ENCODE peak calls at places on chromosomes 5 and 9, in four cellular contexts. Q is DND-41, K is fibroblast of lung, T is cardiac muscle cell. M is an unnamed sample.

GRCh38 chr9:124664143-124664542 is 107.0 kb downstream of the NR6A1 start:
- DNase-seq in T (peak; percentile 39), K (peak; percentile 42), Q (no peak), M (no peak)

GRCh38 chr9:27437652-27438373 is 86.3 kb upstream of the IFNK start:
- DNase-seq in Q (no peak), K (no peak), T (no peak), M (no peak)

GRCh38 chr5:132259061-132259851 is 1.8 kb downstream of the PDLIM4 start:
- DNase-seq in T (peak; percentile 94), K (peak; percentile 94), Q (no peak), M (no peak)

GRCh38 chr5:127439544-127440096 is 77.8 kb upstream of the PRRC1 start:
- DNase-seq in K (no peak), Q (no peak), T (no peak), M (no peak)

GRCh38 chr9:133199648-133200321 is 9.3 kb downstream of the OBP2B start:
- DNase-seq in Q (no peak), K (no peak), T (no peak), M (no peak)

GRCh38 chr5:41524174-41524573 is 13.8 kb upstream of the PLCXD3 start:
- DNase-seq in Q (no peak), K (no peak), T (peak; percentile 25), M (peak; percentile 9)

GRCh38 chr5:149030392-149030791 is 32.5 kb downstream of the SH3TC2 start:
- DNase-seq in Q (no peak), T (no peak), K (peak; percentile 64), M (no peak)

GRCh38 chr5:159052282-159053011 is 47.3 kb downstream of the EBF1 start:
- DNase-seq in Q (no peak), K (no peak), T (peak; percentile 48), M (no peak)

GRCh38 chr5:124697912-124698690 is 48.3 kb downstream of the ZNF608 start:
- DNase-seq in Q (no peak), T (peak; percentile 61), K (peak; percentile 73), M (no peak)

GRCh38 chr5:78984611-78985406 is at the start of gene ARSB:
- DNase-seq in Q (peak; percentile 88), K (peak; percentile 82), T (peak; percentile 88), M (peak; percentile 65)

GRCh38 chr5:54644226-54644625 is 126.7 kb downstream of the SNX18 start:
- DNase-seq in Q (no peak), T (peak; percentile 63), K (peak; percentile 92), M (no peak)

GRCh38 chr5:27911216-27911615 is 872.8 kb upstream of the CDH9 start:
- DNase-seq in K (no peak), Q (no peak), T (peak; percentile 4), M (no peak)

GRCh38 chr9:124239249-124240073 is 18.3 kb upstream of the NEK6 start:
- DNase-seq in Q (no peak), K (no peak), T (no peak), M (no peak)

GRCh38 chr9:130451509-130452388 is 7.0 kb downstream of the ASS1 start:
- DNase-seq in T (peak; percentile 99), K (peak; percentile 93), Q (peak; percentile 49), M (peak; percentile 32)

GRCh38 chr5:83488821-83489220 is 17.3 kb downstream of the VCAN start:
- DNase-seq in Q (no peak), K (no peak), T (no peak), M (no peak)

GRCh38 chr5:163609910-163610309 is 104.5 kb downstream of the MAT2B start:
- DNase-seq in Q (no peak), K (no peak), T (no peak), M (no peak)

DNA sequence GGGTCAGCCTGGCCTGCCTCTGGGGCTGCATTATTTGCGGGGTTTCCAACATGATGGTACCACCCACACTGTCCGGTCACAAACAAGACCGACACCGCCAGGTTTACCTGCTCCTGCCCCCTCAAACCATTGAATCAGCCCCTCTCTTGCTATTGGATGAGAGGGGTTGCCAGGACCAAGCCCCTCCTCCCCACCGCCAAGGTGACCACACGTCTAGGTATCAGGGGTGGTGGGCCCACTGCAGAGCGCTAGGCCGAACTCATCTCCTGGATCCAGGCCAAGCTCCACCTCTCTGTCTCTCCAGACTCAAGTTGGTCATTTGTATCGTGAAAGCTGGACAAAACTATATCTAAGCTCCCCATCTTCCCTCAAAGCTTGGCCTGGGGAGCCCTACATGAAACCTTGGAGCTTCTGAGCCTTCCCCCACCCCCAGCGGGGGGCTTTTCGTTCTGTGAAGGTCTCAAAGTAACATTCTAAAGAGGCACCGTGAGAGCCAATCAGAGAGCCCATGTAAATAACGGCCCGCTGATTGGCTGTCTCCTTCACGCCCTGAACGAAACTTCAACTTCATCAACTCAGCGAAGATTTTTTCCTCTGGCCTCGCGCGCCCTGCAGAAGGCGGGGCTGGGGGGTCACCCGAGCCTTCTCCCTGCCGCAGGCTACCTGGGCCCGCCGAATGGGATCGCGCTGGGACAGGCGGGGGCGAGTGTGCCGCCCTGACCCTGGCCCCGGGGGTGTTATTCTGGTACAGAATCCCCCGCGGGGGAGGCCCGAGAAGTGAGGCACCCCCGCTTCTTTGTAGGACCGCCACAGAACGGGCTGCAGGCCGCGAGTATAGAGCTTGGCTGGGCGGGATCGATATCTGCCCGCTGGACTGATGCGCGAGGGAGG is 49.6 kb upstream of the PSD2 start:
- DNase-seq in K (peak; percentile 83), Q (no peak), T (peak; percentile 78), M (peak; percentile 37)
- H3K4me3 ChIP-seq in K (peak overlapping the region; percentile 25), Q (no peak overlapping the region), T (peak overlapping the region; percentile 27), M (peak overlapping the region; percentile 36)

GRCh38 chr5:157594675-157595074 is 19.1 kb upstream of the ADAM19 start:
- DNase-seq in T (no peak), Q (peak; percentile 67), K (no peak), M (no peak)

GRCh38 chr5:157599565-157599964 is 24.0 kb upstream of the ADAM19 start:
- DNase-seq in T (no peak), Q (no peak), K (no peak), M (no peak)

GRCh38 chr5:157596449-157596848 is 20.9 kb upstream of the ADAM19 start:
- DNase-seq in K (peak; percentile 61), T (no peak), Q (peak; percentile 81), M (peak; percentile 86)

GRCh38 chr5:157598350-157598936 is 22.9 kb upstream of the ADAM19 start:
- DNase-seq in K (no peak), Q (no peak), T (no peak), M (no peak)

DNA sequence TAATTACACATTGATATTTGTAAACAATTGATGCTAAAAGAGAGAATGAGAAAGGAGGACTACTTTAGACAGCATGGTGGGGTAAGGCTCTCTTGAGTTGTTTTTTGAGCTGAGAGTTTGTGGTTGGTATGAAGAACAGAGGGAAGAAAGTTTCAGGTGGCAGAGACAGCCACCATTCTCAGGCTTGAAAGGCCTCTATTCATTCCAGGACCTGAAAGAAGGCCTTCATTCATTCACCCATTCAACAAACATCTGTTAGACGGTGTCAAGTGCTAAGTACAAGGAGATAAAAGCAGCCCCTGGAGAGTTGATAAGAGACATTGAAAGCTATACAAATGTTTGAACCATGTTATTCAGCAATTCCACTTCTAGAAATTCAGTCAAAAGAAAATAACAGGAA is 21.7 kb upstream of the ADAM19 start:
- DNase-seq in Q (no peak), K (no peak), T (no peak), M (peak; percentile 56)
- H3K4me3 ChIP-seq in Q (no peak overlapping the region), K (no peak overlapping the region), T (no peak overlapping the region), M (no peak overlapping the region)

GRCh38 chr9:115630126-115630840 is 512.3 kb upstream of the TNC start:
- DNase-seq in T (no peak), K (no peak), Q (no peak), M (peak; percentile 52)

GRCh38 chr9:115627511-115627910 is 509.6 kb upstream of the TNC start:
- DNase-seq in T (no peak), Q (no peak), K (no peak), M (no peak)

GRCh38 chr9:115628426-115628825 is 510.5 kb upstream of the TNC start:
- DNase-seq in K (no peak), T (no peak), Q (no peak), M (no peak)

GRCh38 chr9:115625954-115626353 is 508.0 kb upstream of the TNC start:
- DNase-seq in Q (no peak), K (no peak), T (no peak), M (no peak)
- H3K4me3 ChIP-seq in Q (no peak overlapping the region), K (no peak overlapping the region), T (no peak overlapping the region), M (no peak overlapping the region)

GRCh38 chr9:136327313-136327971 is at the start of gene GPSM1:
- DNase-seq in T (peak; percentile 69), Q (peak; percentile 28), K (peak; percentile 56), M (no peak)
- H3K4me3 ChIP-seq in T (peak within 1 kb of the TSS; percentile 81), Q (peak within 1 kb of the TSS; percentile 10), K (peak within 1 kb of the TSS; percentile 85), M (peak within 1 kb of the TSS; percentile 60)

GRCh38 chr5:154380263-154380662 is 65.5 kb upstream of the SAP30L start:
- DNase-seq in T (no peak), Q (no peak), K (peak; percentile 78), M (no peak)

GRCh38 chr5:154384480-154385235 is 61.1 kb upstream of the SAP30L start:
- DNase-seq in K (no peak), T (no peak), Q (no peak), M (peak; percentile 7)

GRCh38 chr5:154388842-154389241 is 57.0 kb upstream of the SAP30L start:
- DNase-seq in Q (no peak), T (no peak), K (no peak), M (no peak)

GRCh38 chr5:154386952-154387629 is 58.7 kb upstream of the SAP30L start:
- DNase-seq in K (no peak), T (no peak), Q (no peak), M (no peak)

GRCh38 chr5:154385236-154385512 is 60.6 kb upstream of the SAP30L start:
- DNase-seq in Q (no peak), T (peak; percentile 30), K (no peak), M (no peak)
- H3K4me3 ChIP-seq in Q (no peak overlapping the region), T (no peak overlapping the region), K (no peak overlapping the region), M (no peak overlapping the region)

DNA sequence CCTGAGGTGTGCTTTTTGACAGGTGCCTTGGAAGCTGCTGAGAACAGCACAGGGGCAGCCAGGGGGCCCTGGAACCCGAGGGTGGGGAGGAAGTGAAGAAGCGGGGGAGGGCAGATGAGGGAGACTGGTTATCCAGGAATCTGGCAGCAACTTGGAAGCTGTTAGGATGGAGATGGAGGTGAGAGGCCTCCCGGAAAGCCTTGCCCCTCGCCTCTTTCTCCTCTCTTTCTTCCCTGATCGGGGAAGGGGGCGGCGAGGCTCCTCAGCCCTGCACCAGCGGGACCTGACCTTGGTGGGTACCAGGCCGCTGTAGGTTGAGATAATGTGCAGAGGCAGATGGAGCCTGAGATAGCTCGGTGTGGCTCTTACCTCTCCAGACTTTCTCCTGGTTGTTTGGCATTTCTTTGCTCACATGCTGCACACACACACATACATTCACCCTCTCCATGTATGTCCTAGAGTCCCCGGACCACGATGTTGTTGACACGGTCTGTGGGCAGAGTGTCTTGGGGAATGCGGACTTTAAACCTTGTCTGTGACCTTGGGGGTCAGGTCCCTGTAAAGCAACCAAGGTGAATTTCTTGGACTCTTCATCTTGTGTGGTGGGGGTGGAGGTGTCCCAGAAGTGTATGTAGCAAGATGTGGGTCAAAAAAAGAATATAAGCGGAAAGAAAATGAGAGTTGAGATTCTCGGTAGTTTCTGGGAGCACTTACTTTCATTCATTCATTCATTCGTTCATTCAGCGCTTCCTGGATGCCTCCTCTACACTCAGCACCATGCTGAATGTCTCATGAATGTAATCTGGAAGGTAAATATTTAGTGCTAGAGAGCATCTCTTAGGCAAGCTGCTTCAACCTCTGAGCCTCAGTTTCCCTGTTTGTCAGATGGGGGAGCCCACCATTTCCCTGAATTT is 1.6 kb downstream of the WWC1 start:
- DNase-seq in K (no peak), T (no peak), Q (no peak), M (no peak)
- H3K4me3 ChIP-seq in K (no peak overlapping the region), T (peak overlapping the region; percentile 64), Q (no peak overlapping the region), M (no peak overlapping the region)

M was measured in Jurkat, Clone E6-1.